ENCODE peak calls at places on chromosomes 16 and 17, in nine cellular contexts. W is lower lobe of right lung; F is GM23248; X is CD8-positive, alpha-beta T cell; R is ascending aorta; E is PC-9; D is upper lobe of right lung; A is adrenal gland; H is gastrocnemius medialis. M is an unnamed sample. For H3K4me1, the result is how much of the 10 kb centered on the place peaks cover.

GRCh38 chr16:4350787-4351659 is at the start of gene PAM16:
- DNase-seq in F (peak), R (peak), X (peak), D (peak), H (peak), E (peak), A (peak), W (peak), M (peak)

GRCh38 chr16:30009085-30009862 is 1.6 kb downstream of the DOC2A start:
- DNase-seq in H (no peak), E (no peak), W (no peak), D (no peak), A (no peak), F (peak), R (no peak), X (no peak), M (no peak)

GRCh38 chr16:87254734-87255133 is 62.5 kb downstream of the C16orf95 start:
- DNase-seq in R (no peak), H (no peak), X (no peak), F (no peak), W (no peak), E (no peak), A (no peak), D (peak), M (no peak)

GRCh38 chr17:48181653-48182052 is 74.1 kb downstream of the SNX11 start:
- DNase-seq in R (no peak), H (no peak), X (no peak), A (no peak), W (no peak), F (peak), D (no peak), E (no peak), M (no peak)

GRCh38 chr17:27529230-27529796 is 73.1 kb downstream of the KSR1 start:
- DNase-seq in D (peak), F (no peak), W (peak), A (no peak), H (no peak), E (peak), R (no peak), X (no peak), M (no peak)

GRCh38 chr16:53664724-53665345 is 38.8 kb downstream of the RPGRIP1L start:
- DNase-seq in X (no peak), A (no peak), W (no peak), D (no peak), F (peak), E (no peak), R (no peak), H (no peak), M (peak)

GRCh38 chr16:72198021-72198420 is 26.1 kb upstream of the PMFBP1 start:
- DNase-seq in D (no peak), W (no peak), E (no peak), F (peak), H (peak), R (no peak), X (no peak), A (peak), M (no peak)

GRCh38 chr17:2965621-2966275 is 97.7 kb downstream of the OR1D5 start:
- DNase-seq in R (no peak), E (peak), X (no peak), D (peak), A (no peak), F (peak), W (peak), H (no peak), M (no peak)

GRCh38 chr16:88088161-88088581 is 136.9 kb downstream of the BANP start:
- DNase-seq in R (no peak), H (no peak), X (no peak), W (no peak), D (no peak), F (peak), A (no peak), E (no peak), M (no peak)

GRCh38 chr16:31700530-31701388 is 172.8 kb upstream of the ZNF267 start:
- DNase-seq in D (peak), E (peak), X (peak), A (peak), F (peak), H (peak), W (peak), R (peak), M (peak)

GRCh38 chr17:39461911-39462641 is 790 bp downstream of the CDK12 start:
- DNase-seq in A (peak), F (peak), W (no peak), R (no peak), D (no peak), E (no peak), X (no peak), H (no peak), M (no peak)

GRCh38 chr17:1880851-1881630 is 51.2 kb downstream of the RPA1 start:
- DNase-seq in R (no peak), F (peak), W (no peak), X (no peak), A (no peak), E (no peak), H (no peak), D (peak), M (no peak)

GRCh38 chr16:66515543-66516171 is 34.3 kb downstream of the TK2 start:
- DNase-seq in X (no peak), H (no peak), A (peak), D (no peak), W (no peak), F (peak), R (no peak), E (no peak), M (peak)

GRCh38 chr17:14295676-14296075 is 5.2 kb upstream of the HS3ST3B1 start:
- DNase-seq in X (no peak), H (no peak), F (no peak), D (no peak), R (no peak), E (no peak), W (no peak), A (no peak), M (no peak)

GRCh38 chr17:27888945-27889344 is 4.2 kb downstream of the LYRM9 start:
- DNase-seq in R (no peak), A (peak), W (peak), E (peak), F (no peak), X (no peak), H (no peak), D (no peak), M (no peak)

GRCh38 chr17:42913981-42914617 is 13.5 kb downstream of the G6PC1 start:
- DNase-seq in W (no peak), E (peak), H (no peak), A (no peak), X (no peak), D (no peak), F (no peak), R (no peak), M (no peak)

GRCh38 chr17:47820023-47820789 is 1.4 kb downstream of the OSBPL7 start:
- DNase-seq in W (peak), X (no peak), F (no peak), A (no peak), E (peak), D (no peak), H (peak), R (no peak), M (no peak)

GRCh38 chr16:2512920-2513404 is 790 bp upstream of the ATP6V0C start:
- DNase-seq in H (no peak), D (peak), R (no peak), E (no peak), W (peak), A (peak), X (no peak), F (no peak), M (no peak)

GRCh38 chr16:31157136-31157535 is 7.3 kb upstream of the PRSS36 start:
- DNase-seq in H (no peak), W (peak), F (peak), D (no peak), R (no peak), X (no peak), A (no peak), E (no peak), M (no peak)

GRCh38 chr16:23174622-23175021 is 7.9 kb upstream of the SCNN1G start:
- DNase-seq in W (no peak), E (no peak), A (no peak), H (no peak), F (peak), X (no peak), D (no peak), R (no peak), M (no peak)

GRCh38 chr17:12485361-12485911 is 180.3 kb upstream of the MYOCD start:
- DNase-seq in E (no peak), X (no peak), A (no peak), D (no peak), R (no peak), H (no peak), F (no peak), W (no peak), M (no peak)

GRCh38 chr17:68789203-68789962 is 165.8 kb downstream of the ABCA8 start:
- DNase-seq in A (no peak), R (no peak), D (no peak), W (no peak), E (no peak), H (no peak), X (no peak), F (no peak), M (no peak)

GRCh38 chr16:68408967-68409366 is 39.3 kb downstream of the SMPD3 start:
- DNase-seq in X (no peak), R (no peak), A (no peak), E (no peak), D (no peak), F (no peak), H (no peak), W (peak), M (no peak)

GRCh38 chr16:11613381-11614303 is 26.9 kb upstream of the LITAF start:
- DNase-seq in E (peak), F (no peak), R (no peak), X (no peak), D (peak), H (peak), W (peak), A (no peak), M (no peak)

GRCh38 chr16:30429418-30429677 is 482 bp downstream of the DCTPP1 start:
- DNase-seq in D (no peak), R (no peak), F (no peak), X (no peak), W (no peak), A (no peak), E (no peak), H (no peak), M (no peak)

GRCh38 chr16:55078699-55079415 is 148.2 kb downstream of the IRX5 start:
- DNase-seq in A (no peak), H (no peak), E (no peak), D (no peak), X (no peak), W (no peak), F (no peak), R (no peak), M (no peak)

GRCh38 chr16:79047337-79047736 is 553.2 kb downstream of the MAF start:
- DNase-seq in X (no peak), H (no peak), W (no peak), R (no peak), F (no peak), D (no peak), E (no peak), A (no peak), M (peak)

GRCh38 chr16:2061023-2061422 is 13.2 kb downstream of the TSC2 start:
- DNase-seq in F (no peak), E (no peak), D (no peak), W (no peak), R (no peak), X (no peak), H (no peak), A (no peak), M (no peak)

GRCh38 chr17:74690409-74690825 is 22.3 kb downstream of the CD300LF start:
- DNase-seq in X (no peak), A (no peak), W (peak), D (no peak), E (no peak), R (peak), H (no peak), F (no peak), M (no peak)

GRCh38 chr16:22191089-22191965 is 14.8 kb upstream of the EEF2K start:
- DNase-seq in A (peak), F (peak), R (peak), H (peak), E (peak), W (peak), D (peak), X (peak), M (peak)

GRCh38 chr17:71023631-71024030 is 854.3 kb downstream of the KCNJ2 start:
- DNase-seq in X (no peak), F (no peak), D (no peak), H (no peak), R (no peak), A (no peak), E (no peak), W (no peak), M (no peak)

GRCh38 chr16:3509470-3509928 is 8.7 kb downstream of the CLUAP1 start:
- DNase-seq in E (peak), H (no peak), F (no peak), R (no peak), W (no peak), A (no peak), D (peak), X (peak), M (peak)

GRCh38 chr16:89700100-89700648 is 1.3 kb downstream of the SPATA2L start:
- DNase-seq in D (peak), E (peak), H (peak), W (peak), R (peak), A (peak), X (peak), F (peak), M (peak)

GRCh38 chr17:57115377-57115776 is 30.3 kb downstream of the AKAP1 start:
- DNase-seq in A (no peak), D (no peak), X (no peak), F (no peak), R (no peak), H (no peak), W (no peak), E (no peak), M (no peak)

GRCh38 chr17:79803997-79804855 is 7.3 kb upstream of the CBX8 start:
- DNase-seq in X (no peak), H (no peak), E (no peak), R (no peak), D (no peak), F (no peak), W (no peak), A (no peak), M (no peak)
- H3K4me1 ChIP-seq in X (half or more), H (under half), E (under half), R (under half), D (under half), F (under half), W (under half), A (under half), M (half or more)

DNA sequence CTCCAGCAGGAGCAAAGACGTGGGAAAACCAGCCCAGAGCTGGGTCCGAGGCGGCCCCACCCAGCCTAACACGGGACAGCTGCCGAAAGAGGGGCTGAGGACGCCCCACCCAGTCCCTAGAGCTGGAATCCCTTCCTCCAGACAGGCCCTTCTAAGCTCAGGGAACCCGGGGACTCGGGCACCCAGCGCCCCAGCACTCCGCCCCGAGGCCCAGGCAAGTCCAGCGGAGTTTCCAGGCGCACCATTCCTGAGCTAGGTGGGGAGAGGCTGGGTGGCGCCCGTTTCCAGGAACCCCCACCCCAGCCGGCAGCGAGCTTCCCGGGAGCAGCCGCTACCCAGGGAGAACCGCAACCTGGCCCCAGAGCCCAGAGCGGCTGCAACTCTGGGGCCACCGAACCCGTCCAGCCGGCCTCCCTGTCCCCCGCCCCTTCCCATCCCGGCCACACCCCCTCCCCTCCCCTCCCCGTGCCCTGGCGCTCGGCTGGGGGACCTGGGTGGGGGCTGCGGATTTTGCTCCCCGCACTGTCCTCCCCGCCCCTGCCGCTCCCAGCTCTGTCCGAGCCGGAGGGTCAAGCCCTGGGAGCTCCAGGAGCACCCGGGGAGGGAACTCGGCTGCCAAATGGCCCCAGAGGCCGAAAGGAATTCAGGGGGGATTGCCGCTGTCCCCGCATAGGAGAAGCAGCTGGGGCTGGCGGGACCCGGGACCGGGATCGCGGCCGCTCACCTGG is 503 bp downstream of the TMC6 start:
- DNase-seq in W (no peak), D (peak), X (no peak), H (no peak), R (no peak), E (no peak), A (no peak), F (no peak), M (no peak)
- H3K4me1 ChIP-seq in W (half or more), D (half or more), X (half or more), H (under half), R (under half), E (under half), A (under half), F (under half), M (half or more)

GRCh38 chr17:36931697-36932382 is 5.4 kb upstream of the LHX1 start:
- DNase-seq in R (no peak), X (no peak), F (no peak), H (no peak), A (no peak), E (no peak), D (peak), W (no peak), M (no peak)
- H3K4me1 ChIP-seq in R (under half), X (half or more), F (under half), H (under half), A (under half), E (under half), D (under half), W (half or more), M (half or more)

DNA sequence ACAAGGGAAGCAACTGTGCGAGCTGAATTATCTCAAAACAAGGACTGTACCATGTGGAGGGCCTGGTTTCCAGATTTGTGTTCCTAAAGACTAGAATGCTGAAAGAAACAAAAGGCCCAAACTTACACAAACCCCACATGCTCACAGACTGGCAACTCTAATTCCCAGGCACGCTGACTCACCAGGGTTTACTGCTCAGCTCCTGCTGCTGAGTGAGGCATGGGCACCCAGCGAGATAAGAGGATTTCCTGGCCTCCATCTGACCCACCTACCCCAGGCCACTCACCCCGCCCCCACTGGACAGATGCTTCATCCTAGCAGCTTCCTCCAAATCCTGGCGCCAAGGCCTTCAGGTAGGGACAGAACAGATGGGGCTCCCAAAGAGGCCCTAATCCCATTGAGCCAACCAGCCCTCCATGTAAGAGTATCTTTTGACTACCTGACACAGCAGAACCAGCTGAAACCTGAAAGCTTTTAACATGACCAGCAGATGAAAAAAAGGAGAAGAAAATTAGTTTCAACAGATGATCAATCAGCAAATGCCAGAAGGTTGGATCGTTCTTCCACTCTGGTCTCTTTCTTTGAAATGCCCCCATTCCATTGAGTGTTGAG is 33.9 kb downstream of the DCUN1D3 start:
- DNase-seq in F (peak), W (no peak), H (no peak), A (peak), E (peak), D (no peak), X (no peak), R (peak), M (no peak)
- H3K4me1 ChIP-seq in F (half or more), W (half or more), H (half or more), A (half or more), E (under half), D (half or more), X (under half), R (under half), M (under half)

DNA sequence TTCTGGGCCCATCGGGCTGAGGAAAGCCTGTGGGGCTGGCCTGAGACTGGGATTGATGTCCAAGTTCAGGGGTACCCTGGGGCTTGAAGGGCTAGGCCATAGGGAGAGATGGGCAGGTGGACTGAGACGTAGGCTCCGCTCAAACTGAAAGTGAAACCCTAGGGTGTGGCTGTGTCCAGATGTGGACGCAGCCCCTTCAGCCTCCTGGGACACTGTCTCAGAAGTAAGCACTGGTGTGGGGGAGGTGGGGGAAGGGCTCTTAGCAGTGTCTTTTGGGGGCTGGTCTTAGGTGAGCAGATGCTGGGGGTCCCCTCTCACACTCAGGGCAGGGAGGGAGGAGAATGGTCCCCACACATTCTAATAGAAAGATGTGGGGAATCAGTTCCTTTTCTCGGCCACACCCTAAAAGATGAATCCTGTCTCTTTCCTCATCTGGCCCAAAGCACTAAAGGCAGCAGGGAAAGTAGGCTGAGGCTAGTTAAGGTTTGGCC is 5.5 kb downstream of the FMNL1 start:
- DNase-seq in W (no peak), A (no peak), X (no peak), R (no peak), F (peak), H (no peak), D (no peak), E (no peak), M (no peak)
- H3K4me1 ChIP-seq in W (half or more), A (under half), X (half or more), R (under half), F (under half), H (under half), D (under half), E (half or more), M (half or more)

GRCh38 chr16:85258616-85259015 is 146.3 kb upstream of the CIBAR2 start:
- DNase-seq in F (no peak), R (no peak), D (no peak), X (no peak), E (no peak), A (no peak), H (no peak), W (no peak), M (no peak)

GRCh38 chr16:85258166-85258565 is 145.9 kb upstream of the CIBAR2 start:
- DNase-seq in W (no peak), E (no peak), D (no peak), A (no peak), F (no peak), H (no peak), R (no peak), X (no peak), M (no peak)

GRCh38 chr16:85256190-85256739 is 144.0 kb upstream of the CIBAR2 start:
- DNase-seq in H (no peak), A (no peak), D (no peak), E (no peak), W (no peak), X (no peak), R (no peak), F (no peak), M (no peak)

GRCh38 chr16:85255777-85256176 is 143.5 kb upstream of the CIBAR2 start:
- DNase-seq in W (no peak), E (no peak), A (no peak), F (no peak), D (no peak), X (no peak), H (no peak), R (no peak), M (no peak)

DNA sequence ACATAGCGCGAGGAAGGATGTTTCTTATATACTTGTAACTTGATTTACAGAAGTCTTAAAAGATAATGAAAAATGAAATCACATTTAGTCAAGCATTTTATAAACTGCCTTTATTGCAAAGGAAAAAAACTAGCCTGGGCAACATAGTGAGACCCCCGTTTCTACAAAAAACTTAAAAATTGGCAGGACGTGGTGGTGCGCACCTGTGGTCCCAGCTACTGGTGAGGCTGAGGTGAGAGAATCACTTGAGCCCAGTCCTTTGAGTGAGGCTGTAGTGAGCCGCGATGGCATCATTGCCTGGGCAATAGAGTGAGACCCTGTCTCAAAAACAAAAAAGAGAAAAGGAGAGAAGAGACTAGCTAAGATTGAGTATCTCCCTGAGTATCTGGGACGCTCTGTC is 145.2 kb upstream of the CIBAR2 start:
- DNase-seq in H (no peak), X (no peak), R (no peak), W (no peak), A (no peak), D (no peak), E (no peak), F (no peak), M (no peak)
- H3K4me1 ChIP-seq in H (under half), X (under half), R (under half), W (under half), A (under half), D (under half), E (under half), F (under half), M (under half)